ENCODE peak calls at places on chromosomes 11 and 22, in ten cellular contexts. One of them, this sample, is unnamed.

GRCh38 chr22:46737105-46737975 is 712 bp downstream of the CERK start:
- DNase-seq in Kasumi-1: peak; percentile 45
- DNase-seq in PC-3: peak; percentile 5
- DNase-seq in AG09309: no peak
- DNase-seq in CD4-positive, alpha-beta T cell: peak; percentile 32
- DNase-seq in effector CD4-positive, alpha-beta T cell: peak; percentile 22
- DNase-seq in AG08395: peak; percentile 35
- DNase-seq in cardiac septum: no peak
- DNase-seq in hippocampal formation: no peak
- DNase-seq in Right ventricle myocardium superior: peak; percentile 63
- DNase-seq in this sample: peak; percentile 73

GRCh38 chr11:23124996-23125395 is 264.7 kb upstream of the CCDC179 start:
- DNase-seq in effector CD4-positive, alpha-beta T cell: no peak
- DNase-seq in AG08395: no peak
- DNase-seq in cardiac septum: no peak
- DNase-seq in Kasumi-1: no peak
- DNase-seq in CD4-positive, alpha-beta T cell: no peak
- DNase-seq in AG09309: no peak
- DNase-seq in PC-3: peak; percentile 9
- DNase-seq in Right ventricle myocardium superior: no peak
- DNase-seq in hippocampal formation: no peak
- DNase-seq in this sample: no peak

GRCh38 chr11:72652871-72653615 is 21.2 kb downstream of the PDE2A start:
- DNase-seq in Kasumi-1: no peak
- DNase-seq in hippocampal formation: no peak
- DNase-seq in CD4-positive, alpha-beta T cell: no peak
- DNase-seq in Right ventricle myocardium superior: no peak
- DNase-seq in AG09309: no peak
- DNase-seq in AG08395: no peak
- DNase-seq in effector CD4-positive, alpha-beta T cell: no peak
- DNase-seq in PC-3: no peak
- DNase-seq in cardiac septum: no peak
- DNase-seq in this sample: no peak

GRCh38 chr22:46450931-46451660 is 86.3 kb downstream of the CELSR1 start:
- DNase-seq in AG08395: no peak
- DNase-seq in CD4-positive, alpha-beta T cell: no peak
- DNase-seq in PC-3: peak; percentile 25
- DNase-seq in Kasumi-1: no peak
- DNase-seq in Right ventricle myocardium superior: no peak
- DNase-seq in hippocampal formation: no peak
- DNase-seq in cardiac septum: no peak
- DNase-seq in effector CD4-positive, alpha-beta T cell: no peak
- DNase-seq in AG09309: no peak
- DNase-seq in this sample: no peak

GRCh38 chr11:6505577-6506240 is 8.6 kb downstream of the DNHD1 start:
- DNase-seq in Kasumi-1: peak; percentile 43
- DNase-seq in cardiac septum: no peak
- DNase-seq in AG09309: no peak
- DNase-seq in effector CD4-positive, alpha-beta T cell: no peak
- DNase-seq in AG08395: peak; percentile 66
- DNase-seq in hippocampal formation: peak; percentile 62
- DNase-seq in PC-3: peak; percentile 58
- DNase-seq in Right ventricle myocardium superior: no peak
- DNase-seq in CD4-positive, alpha-beta T cell: no peak
- DNase-seq in this sample: no peak

GRCh38 chr11:134332189-134332631 is 422 bp downstream of the GLB1L2 start:
- DNase-seq in effector CD4-positive, alpha-beta T cell: peak; percentile 17
- DNase-seq in PC-3: no peak
- DNase-seq in AG09309: no peak
- DNase-seq in CD4-positive, alpha-beta T cell: peak; percentile 12
- DNase-seq in AG08395: no peak
- DNase-seq in Kasumi-1: no peak
- DNase-seq in Right ventricle myocardium superior: no peak
- DNase-seq in hippocampal formation: no peak
- DNase-seq in cardiac septum: no peak
- DNase-seq in this sample: no peak

GRCh38 chr11:68004551-68005335 is 846 bp upstream of the UNC93B1 start:
- DNase-seq in cardiac septum: no peak
- DNase-seq in AG08395: no peak
- DNase-seq in Right ventricle myocardium superior: peak; percentile 20
- DNase-seq in Kasumi-1: no peak
- DNase-seq in AG09309: no peak
- DNase-seq in PC-3: no peak
- DNase-seq in hippocampal formation: peak; percentile 40
- DNase-seq in CD4-positive, alpha-beta T cell: no peak
- DNase-seq in effector CD4-positive, alpha-beta T cell: no peak
- DNase-seq in this sample: no peak

GRCh38 chr11:16382638-16383380 is 26.5 kb upstream of the SOX6 start:
- DNase-seq in Kasumi-1: no peak
- DNase-seq in AG09309: no peak
- DNase-seq in AG08395: no peak
- DNase-seq in PC-3: no peak
- DNase-seq in Right ventricle myocardium superior: no peak
- DNase-seq in effector CD4-positive, alpha-beta T cell: no peak
- DNase-seq in hippocampal formation: no peak
- DNase-seq in cardiac septum: no peak
- DNase-seq in CD4-positive, alpha-beta T cell: no peak
- DNase-seq in this sample: no peak

GRCh38 chr11:125679397-125679796 is 1.2 kb downstream of the ACRV1 start:
- DNase-seq in AG08395: no peak
- DNase-seq in hippocampal formation: no peak
- DNase-seq in CD4-positive, alpha-beta T cell: no peak
- DNase-seq in AG09309: no peak
- DNase-seq in Kasumi-1: peak; percentile 27
- DNase-seq in PC-3: peak; percentile 16
- DNase-seq in effector CD4-positive, alpha-beta T cell: no peak
- DNase-seq in Right ventricle myocardium superior: no peak
- DNase-seq in cardiac septum: no peak
- DNase-seq in this sample: no peak

GRCh38 chr11:119739021-119739703 is 10.2 kb upstream of the NECTIN1 start:
- DNase-seq in effector CD4-positive, alpha-beta T cell: no peak
- DNase-seq in Kasumi-1: no peak
- DNase-seq in hippocampal formation: no peak
- DNase-seq in AG09309: no peak
- DNase-seq in CD4-positive, alpha-beta T cell: no peak
- DNase-seq in Right ventricle myocardium superior: no peak
- DNase-seq in PC-3: no peak
- DNase-seq in cardiac septum: no peak
- DNase-seq in AG08395: no peak
- DNase-seq in this sample: no peak

GRCh38 chr22:23067691-23068090 is 2.6 kb upstream of the GNAZ start:
- DNase-seq in CD4-positive, alpha-beta T cell: no peak
- DNase-seq in cardiac septum: peak; percentile 46
- DNase-seq in AG08395: no peak
- DNase-seq in Kasumi-1: no peak
- DNase-seq in Right ventricle myocardium superior: no peak
- DNase-seq in hippocampal formation: no peak
- DNase-seq in effector CD4-positive, alpha-beta T cell: no peak
- DNase-seq in AG09309: no peak
- DNase-seq in PC-3: peak; percentile 20
- DNase-seq in this sample: no peak

GRCh38 chr11:116984186-116984585 is 114.0 kb downstream of the SIK3 start:
- DNase-seq in effector CD4-positive, alpha-beta T cell: no peak
- DNase-seq in AG08395: no peak
- DNase-seq in Right ventricle myocardium superior: no peak
- DNase-seq in cardiac septum: no peak
- DNase-seq in AG09309: no peak
- DNase-seq in CD4-positive, alpha-beta T cell: no peak
- DNase-seq in PC-3: peak; percentile 60
- DNase-seq in Kasumi-1: no peak
- DNase-seq in hippocampal formation: peak; percentile 23
- DNase-seq in this sample: no peak

GRCh38 chr11:111982019-111982464 is 43.2 kb upstream of the DLAT start:
- DNase-seq in CD4-positive, alpha-beta T cell: peak; percentile 32
- DNase-seq in hippocampal formation: peak; percentile 46
- DNase-seq in Right ventricle myocardium superior: peak; percentile 57
- DNase-seq in PC-3: peak; percentile 84
- DNase-seq in AG09309: no peak
- DNase-seq in cardiac septum: no peak
- DNase-seq in AG08395: peak; percentile 33
- DNase-seq in effector CD4-positive, alpha-beta T cell: peak; percentile 40
- DNase-seq in Kasumi-1: peak; percentile 28
- DNase-seq in this sample: no peak

GRCh38 chr11:72781313-72782080 is 12.3 kb downstream of the STARD10 start:
- DNase-seq in cardiac septum: no peak
- DNase-seq in Right ventricle myocardium superior: peak; percentile 58
- DNase-seq in effector CD4-positive, alpha-beta T cell: peak; percentile 54
- DNase-seq in PC-3: peak; percentile 28
- DNase-seq in AG08395: peak; percentile 51
- DNase-seq in AG09309: no peak
- DNase-seq in CD4-positive, alpha-beta T cell: peak; percentile 41
- DNase-seq in Kasumi-1: no peak
- DNase-seq in hippocampal formation: no peak
- DNase-seq in this sample: no peak

GRCh38 chr11:57597971-57598830 is 716 bp downstream of the SERPING1 start:
- DNase-seq in CD4-positive, alpha-beta T cell: no peak
- DNase-seq in cardiac septum: peak; percentile 82
- DNase-seq in hippocampal formation: peak; percentile 14
- DNase-seq in Right ventricle myocardium superior: peak; percentile 90
- DNase-seq in PC-3: no peak
- DNase-seq in Kasumi-1: no peak
- DNase-seq in effector CD4-positive, alpha-beta T cell: no peak
- DNase-seq in AG08395: peak; percentile 89
- DNase-seq in AG09309: no peak
- DNase-seq in this sample: peak; percentile 90

GRCh38 chr11:76601272-76601671 is 69.3 kb downstream of the LRRC32 start:
- DNase-seq in Right ventricle myocardium superior: no peak
- DNase-seq in cardiac septum: peak; percentile 49
- DNase-seq in AG09309: no peak
- DNase-seq in effector CD4-positive, alpha-beta T cell: no peak
- DNase-seq in AG08395: no peak
- DNase-seq in hippocampal formation: no peak
- DNase-seq in CD4-positive, alpha-beta T cell: no peak
- DNase-seq in PC-3: no peak
- DNase-seq in Kasumi-1: no peak
- DNase-seq in this sample: peak; percentile 61

GRCh38 chr11:10498426-10499250 is 42.3 kb downstream of the RNF141 start:
- DNase-seq in AG09309: no peak
- DNase-seq in CD4-positive, alpha-beta T cell: no peak
- DNase-seq in AG08395: no peak
- DNase-seq in Kasumi-1: no peak
- DNase-seq in Right ventricle myocardium superior: no peak
- DNase-seq in effector CD4-positive, alpha-beta T cell: no peak
- DNase-seq in PC-3: no peak
- DNase-seq in hippocampal formation: no peak
- DNase-seq in cardiac septum: no peak
- DNase-seq in this sample: no peak

GRCh38 chr11:80524330-80524729 is 1083.5 kb upstream of the TENM4 start:
- DNase-seq in hippocampal formation: no peak
- DNase-seq in cardiac septum: no peak
- DNase-seq in CD4-positive, alpha-beta T cell: no peak
- DNase-seq in Right ventricle myocardium superior: no peak
- DNase-seq in effector CD4-positive, alpha-beta T cell: no peak
- DNase-seq in PC-3: no peak
- DNase-seq in AG08395: no peak
- DNase-seq in AG09309: no peak
- DNase-seq in Kasumi-1: no peak
- DNase-seq in this sample: no peak

GRCh38 chr11:72721689-72722049 is 30.5 kb downstream of the ARAP1 start:
- DNase-seq in effector CD4-positive, alpha-beta T cell: peak; percentile 29
- DNase-seq in CD4-positive, alpha-beta T cell: peak; percentile 43
- DNase-seq in cardiac septum: no peak
- DNase-seq in hippocampal formation: no peak
- DNase-seq in AG09309: no peak
- DNase-seq in PC-3: no peak
- DNase-seq in AG08395: no peak
- DNase-seq in Kasumi-1: peak; percentile 36
- DNase-seq in Right ventricle myocardium superior: peak; percentile 65
- DNase-seq in this sample: peak; percentile 73

GRCh38 chr11:73396985-73397384 is 20.8 kb downstream of the RELT start:
- DNase-seq in PC-3: no peak
- DNase-seq in hippocampal formation: no peak
- DNase-seq in CD4-positive, alpha-beta T cell: no peak
- DNase-seq in AG09309: no peak
- DNase-seq in Kasumi-1: no peak
- DNase-seq in AG08395: no peak
- DNase-seq in cardiac septum: no peak
- DNase-seq in Right ventricle myocardium superior: no peak
- DNase-seq in effector CD4-positive, alpha-beta T cell: no peak
- DNase-seq in this sample: no peak

GRCh38 chr22:29306830-29307657 is 594 bp downstream of the GAS2L1 start:
- DNase-seq in PC-3: peak; percentile 80
- DNase-seq in Right ventricle myocardium superior: peak; percentile 91
- DNase-seq in effector CD4-positive, alpha-beta T cell: no peak
- DNase-seq in Kasumi-1: peak; percentile 66
- DNase-seq in hippocampal formation: peak; percentile 55
- DNase-seq in cardiac septum: peak; percentile 90
- DNase-seq in CD4-positive, alpha-beta T cell: no peak
- DNase-seq in AG08395: peak; percentile 80
- DNase-seq in AG09309: peak; percentile 8
- DNase-seq in this sample: peak; percentile 93

GRCh38 chr11:2092956-2093412 is 46.2 kb downstream of the IGF2 start:
- DNase-seq in AG09309: no peak
- DNase-seq in Right ventricle myocardium superior: peak; percentile 92
- DNase-seq in Kasumi-1: no peak
- DNase-seq in AG08395: peak; percentile 38
- DNase-seq in CD4-positive, alpha-beta T cell: peak; percentile 71
- DNase-seq in cardiac septum: peak; percentile 88
- DNase-seq in PC-3: peak; percentile 95
- DNase-seq in effector CD4-positive, alpha-beta T cell: peak; percentile 33
- DNase-seq in hippocampal formation: no peak
- DNase-seq in this sample: peak; percentile 87

GRCh38 chr11:44955019-44955738 is 4.5 kb upstream of the TP53I11 start:
- DNase-seq in cardiac septum: peak; percentile 89
- DNase-seq in effector CD4-positive, alpha-beta T cell: no peak
- DNase-seq in Right ventricle myocardium superior: peak; percentile 71
- DNase-seq in PC-3: peak; percentile 46
- DNase-seq in hippocampal formation: no peak
- DNase-seq in Kasumi-1: peak; percentile 99
- DNase-seq in AG09309: peak; percentile 37
- DNase-seq in CD4-positive, alpha-beta T cell: no peak
- DNase-seq in AG08395: peak; percentile 82
- DNase-seq in this sample: peak; percentile 80

GRCh38 chr11:58060535-58060934 is 29.8 kb downstream of the OR6Q1 start:
- DNase-seq in PC-3: no peak
- DNase-seq in AG08395: no peak
- DNase-seq in AG09309: no peak
- DNase-seq in cardiac septum: no peak
- DNase-seq in Right ventricle myocardium superior: no peak
- DNase-seq in Kasumi-1: no peak
- DNase-seq in CD4-positive, alpha-beta T cell: no peak
- DNase-seq in hippocampal formation: no peak
- DNase-seq in effector CD4-positive, alpha-beta T cell: no peak
- DNase-seq in this sample: no peak

GRCh38 chr22:27918351-27919221 is 470 bp downstream of the PITPNB start:
- DNase-seq in effector CD4-positive, alpha-beta T cell: peak; percentile 34
- DNase-seq in cardiac septum: peak; percentile 84
- DNase-seq in Right ventricle myocardium superior: peak; percentile 61
- DNase-seq in AG09309: no peak
- DNase-seq in Kasumi-1: peak; percentile 25
- DNase-seq in PC-3: peak; percentile 28
- DNase-seq in AG08395: peak; percentile 38
- DNase-seq in hippocampal formation: no peak
- DNase-seq in CD4-positive, alpha-beta T cell: peak; percentile 21
- DNase-seq in this sample: peak; percentile 71

GRCh38 chr22:39259698-39260097 is 14.9 kb upstream of the PDGFB start:
- DNase-seq in AG08395: no peak
- DNase-seq in AG09309: no peak
- DNase-seq in Right ventricle myocardium superior: no peak
- DNase-seq in Kasumi-1: no peak
- DNase-seq in cardiac septum: no peak
- DNase-seq in effector CD4-positive, alpha-beta T cell: no peak
- DNase-seq in PC-3: no peak
- DNase-seq in hippocampal formation: no peak
- DNase-seq in CD4-positive, alpha-beta T cell: no peak
- DNase-seq in this sample: no peak

GRCh38 chr22:45671783-45672563 is at the start of gene ATXN10:
- DNase-seq in Right ventricle myocardium superior: peak; percentile 76
- DNase-seq in PC-3: peak; percentile 61
- DNase-seq in hippocampal formation: peak; percentile 70
- DNase-seq in effector CD4-positive, alpha-beta T cell: peak; percentile 47
- DNase-seq in AG09309: peak; percentile 27
- DNase-seq in CD4-positive, alpha-beta T cell: peak; percentile 63
- DNase-seq in Kasumi-1: peak; percentile 58
- DNase-seq in cardiac septum: peak; percentile 86
- DNase-seq in AG08395: peak; percentile 69
- DNase-seq in this sample: peak; percentile 89

GRCh38 chr11:69008774-69009440 is 4.1 kb downstream of the MRGPRF start:
- DNase-seq in Right ventricle myocardium superior: peak; percentile 81
- DNase-seq in PC-3: peak; percentile 95
- DNase-seq in AG09309: peak; percentile 89
- DNase-seq in hippocampal formation: no peak
- DNase-seq in effector CD4-positive, alpha-beta T cell: no peak
- DNase-seq in cardiac septum: peak; percentile 76
- DNase-seq in CD4-positive, alpha-beta T cell: no peak
- DNase-seq in Kasumi-1: no peak
- DNase-seq in AG08395: peak; percentile 98
- DNase-seq in this sample: peak; percentile 78